ENCODE peak calls at places on chromosomes 7 and 10, in ten cellular contexts. A is retinal pigment epithelial cell, U is WTC11, R is H9, F is WERI-Rb-1, M is Peyer's patch, Q is spleen, G is glutamatergic neuron, B is mesothelial cell of epicardium, X is chondrocyte. S is an unnamed sample.

GRCh38 chr10:78367012-78367411 is 333.3 kb downstream of the RPS24 start:
- DNase-seq in A (no peak), U (no peak), R (no peak), F (no peak), M (no peak), Q (peak), G (no peak), B (no peak), X (no peak), S (no peak)

GRCh38 chr10:49600781-49601400 is 9.2 kb upstream of the SLC18A3 start:
- DNase-seq in A (no peak), U (no peak), R (no peak), F (no peak), M (no peak), Q (no peak), G (no peak), B (no peak), X (no peak), S (no peak)

GRCh38 chr10:76984559-76985443 is 652.8 kb downstream of the KCNMA1 start:
- DNase-seq in A (peak), U (peak), R (peak), F (peak), M (peak), Q (peak), G (peak), B (peak), X (no peak), S (peak)

GRCh38 chr7:3673524-3673923 is 372.5 kb downstream of the SDK1 start:
- DNase-seq in A (no peak), U (peak), R (peak), F (peak), M (no peak), Q (no peak), G (peak), B (no peak), X (no peak), S (no peak)

GRCh38 chr7:10767771-10768170 is 205.9 kb upstream of the PHF14 start:
- DNase-seq in A (peak), U (no peak), R (no peak), F (no peak), M (no peak), Q (no peak), G (no peak), B (no peak), X (no peak), S (no peak)

GRCh38 chr7:381211-382117 is 91.5 kb downstream of the FOXL3 start:
- DNase-seq in A (no peak), U (peak), R (peak), F (no peak), M (no peak), Q (peak), G (no peak), B (no peak), X (peak), S (no peak)

GRCh38 chr7:45691155-45691656 is 117.0 kb downstream of the ADCY1 start:
- DNase-seq in A (no peak), U (no peak), R (no peak), F (no peak), M (no peak), Q (peak), G (no peak), B (no peak), X (no peak), S (no peak)

GRCh38 chr7:51356849-51357516 is 40.4 kb upstream of the COBL start:
- DNase-seq in A (no peak), U (no peak), R (no peak), F (no peak), M (no peak), Q (no peak), G (no peak), B (no peak), X (no peak), S (no peak)

GRCh38 chr10:117503170-117503885 is 39.2 kb upstream of the EMX2 start:
- DNase-seq in A (no peak), U (no peak), R (peak), F (no peak), M (no peak), Q (no peak), G (no peak), B (no peak), X (no peak), S (no peak)

DNA sequence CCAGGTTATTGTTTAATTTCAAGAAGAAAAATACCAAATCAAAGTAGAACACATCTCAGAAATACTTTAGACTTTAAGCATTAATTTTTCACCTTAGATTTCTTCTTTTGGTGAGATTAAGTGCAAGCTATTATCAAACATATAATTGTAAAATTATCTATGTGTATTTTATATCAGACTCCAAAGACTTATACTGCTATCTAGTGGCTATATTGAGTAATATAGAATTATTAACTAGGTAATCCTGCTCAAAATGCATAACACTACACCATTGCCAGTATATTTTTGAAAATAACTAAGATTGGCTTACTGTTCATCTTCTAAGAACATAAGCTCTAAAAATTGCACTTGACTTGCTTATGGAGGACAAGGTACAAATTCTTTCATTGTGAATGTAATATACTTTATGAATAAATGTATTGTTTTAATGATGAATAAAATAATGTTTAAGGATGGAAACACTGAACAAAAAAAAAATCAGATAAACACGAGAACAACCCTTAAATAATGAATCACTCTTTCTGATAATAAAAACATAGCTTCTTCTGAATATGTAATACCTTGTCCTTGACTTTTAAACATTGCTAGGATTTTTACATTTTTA is 86.7 kb upstream of the GNAI1 start:
- DNase-seq in A (no peak), U (no peak), R (no peak), F (no peak), M (no peak), Q (no peak), G (no peak), B (no peak), X (no peak), S (no peak)
- TF ChIP-seq CTCF in A (no peak), U (no peak), R (peak), F (no peak), M (peak), Q (no peak), G (no peak), B (peak), X (peak), S (no peak)

GRCh38 chr10:102859911-102860310 is 5.9 kb downstream of the BORCS7 start:
- DNase-seq in A (no peak), U (no peak), R (peak), F (no peak), M (no peak), Q (no peak), G (no peak), B (no peak), X (no peak), S (no peak)

GRCh38 chr10:102856758-102857424 is 2.8 kb downstream of the BORCS7 start:
- DNase-seq in A (no peak), U (no peak), R (no peak), F (no peak), M (no peak), Q (no peak), G (no peak), B (no peak), X (no peak), S (no peak)

GRCh38 chr10:102850025-102850518 is 4.0 kb upstream of the BORCS7 start:
- DNase-seq in A (no peak), U (no peak), R (no peak), F (no peak), M (no peak), Q (no peak), G (no peak), B (no peak), X (no peak), S (no peak)

GRCh38 chr10:102853944-102854694 is at the start of gene BORCS7:
- DNase-seq in A (peak), U (peak), R (peak), F (peak), M (peak), Q (peak), G (peak), B (peak), X (peak), S (peak)
- TF ChIP-seq CTCF in A (no peak), U (no peak), R (no peak), F (no peak), M (no peak), Q (no peak), G (no peak), B (no peak), X (peak), S (no peak)

GRCh38 chr7:155954550-155955366 is 142.5 kb upstream of the SHH start:
- DNase-seq in A (no peak), U (no peak), R (no peak), F (no peak), M (no peak), Q (no peak), G (no peak), B (no peak), X (no peak), S (no peak)

GRCh38 chr7:155951554-155952158 is 139.4 kb upstream of the SHH start:
- DNase-seq in A (peak), U (no peak), R (no peak), F (no peak), M (peak), Q (no peak), G (no peak), B (no peak), X (no peak), S (no peak)

GRCh38 chr7:155955367-155955635 is 143.0 kb upstream of the SHH start:
- DNase-seq in A (no peak), U (no peak), R (no peak), F (no peak), M (no peak), Q (no peak), G (no peak), B (no peak), X (no peak), S (no peak)

GRCh38 chr7:155953501-155953778 is 141.2 kb upstream of the SHH start:
- DNase-seq in A (no peak), U (no peak), R (no peak), F (no peak), M (no peak), Q (no peak), G (no peak), B (no peak), X (no peak), S (no peak)

GRCh38 chr7:155953781-155954549 is 141.7 kb upstream of the SHH start:
- DNase-seq in A (no peak), U (no peak), R (no peak), F (no peak), M (peak), Q (no peak), G (no peak), B (no peak), X (no peak), S (no peak)
- TF ChIP-seq CTCF in A (peak), U (no peak), R (peak), F (no peak), M (peak), Q (no peak), G (no peak), B (no peak), X (no peak), S (no peak)

GRCh38 chr7:129401228-129401967 is 32.8 kb upstream of the STRIP2 start:
- DNase-seq in A (no peak), U (no peak), R (no peak), F (no peak), M (no peak), Q (no peak), G (no peak), B (no peak), X (no peak), S (no peak)

GRCh38 chr7:129405527-129405926 is 28.7 kb upstream of the STRIP2 start:
- DNase-seq in A (no peak), U (no peak), R (no peak), F (no peak), M (no peak), Q (no peak), G (no peak), B (no peak), X (no peak), S (no peak)

DNA sequence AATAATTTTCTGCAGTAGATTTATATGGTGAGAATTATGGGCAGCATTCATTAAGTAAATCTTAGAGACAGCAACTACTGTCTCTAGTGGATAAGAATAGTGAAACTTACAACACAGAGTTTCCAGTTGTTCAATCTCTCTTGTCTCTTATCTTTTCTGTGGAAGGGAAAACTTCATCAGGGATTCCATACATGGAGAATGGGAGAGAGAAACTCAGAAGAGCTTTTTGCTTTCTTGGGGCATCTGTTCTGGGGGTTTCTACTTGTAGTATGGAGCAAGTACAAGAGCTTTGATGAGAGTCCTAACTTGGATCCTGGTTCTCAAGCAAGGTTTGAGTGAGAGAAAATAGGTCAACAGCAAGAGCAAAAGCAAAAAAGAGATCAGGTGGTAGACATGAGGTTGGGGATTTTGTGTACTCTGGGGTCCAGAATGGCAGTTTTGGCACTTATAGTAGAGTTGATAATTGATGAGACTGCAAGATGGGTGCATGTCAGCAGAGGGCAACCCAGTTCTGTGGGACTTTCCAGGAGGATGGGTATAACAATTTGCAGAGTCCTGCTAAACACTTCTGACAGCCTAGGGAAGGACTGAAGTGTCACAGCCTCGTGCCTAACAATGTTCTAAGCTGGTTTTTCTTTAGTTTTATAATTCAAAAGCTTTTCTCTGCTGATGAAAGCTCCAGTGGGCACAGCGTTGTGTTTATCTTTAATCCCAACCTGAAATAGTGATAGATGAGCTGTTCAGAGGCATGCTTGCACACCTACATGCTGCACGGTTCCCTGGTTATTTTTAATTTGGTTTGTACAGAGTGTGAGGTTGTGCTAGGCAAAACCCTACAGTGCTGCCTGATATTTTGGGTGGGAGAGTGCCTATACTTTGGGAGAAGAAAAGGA is 32.0 kb upstream of the STRIP2 start:
- DNase-seq in A (no peak), U (no peak), R (no peak), F (peak), M (no peak), Q (no peak), G (no peak), B (no peak), X (no peak), S (peak)
- TF ChIP-seq CTCF in A (peak), U (no peak), R (peak), F (no peak), M (no peak), Q (no peak), G (no peak), B (no peak), X (no peak), S (peak)

GRCh38 chr7:74709880-74710671 is 52.6 kb downstream of the GTF2I start:
- DNase-seq in A (no peak), U (no peak), R (no peak), F (no peak), M (no peak), Q (no peak), G (no peak), B (no peak), X (no peak), S (no peak)
- TF ChIP-seq CTCF in A (no peak), U (no peak), R (peak), F (peak), M (no peak), Q (no peak), G (no peak), B (no peak), X (peak), S (no peak)

S was measured in GM10248.